ENCODE peak calls at places on chromosomes 2 and 18, in eight cellular contexts. R, V, O, K, Z, F, M and A are unnamed samples.

GRCh38 chr2:39743170-39743851 is 35.7 kb downstream of the THUMPD2 start:
- DNase-seq in M (no peak), Z (no peak), K (no peak), F (peak), V (peak), R (no peak), O (no peak), A (no peak)

GRCh38 chr2:10399358-10399757 is 48.8 kb downstream of the ODC1 start:
- DNase-seq in M (no peak), F (no peak), V (no peak), K (no peak), R (no peak), O (no peak), Z (no peak), A (no peak)

GRCh38 chr2:162106146-162106551 is 32.1 kb upstream of the DPP4 start:
- DNase-seq in V (no peak), R (no peak), O (no peak), K (no peak), F (no peak), M (peak), Z (no peak), A (no peak)

GRCh38 chr2:236124182-236124581 is 44.0 kb downstream of the GBX2 start:
- DNase-seq in K (no peak), V (no peak), R (no peak), O (no peak), F (no peak), Z (no peak), M (no peak), A (no peak)

GRCh38 chr2:104976603-104977120 is 61.2 kb upstream of the MRPS9 start:
- DNase-seq in Z (no peak), M (no peak), F (no peak), O (no peak), R (no peak), V (no peak), K (peak), A (no peak)

GRCh38 chr2:26088038-26088643 is 54.3 kb downstream of the RAB10 start:
- DNase-seq in F (peak), M (no peak), V (no peak), Z (peak), R (no peak), O (no peak), K (no peak), A (no peak)

GRCh38 chr2:190716176-190716807 is 67.4 kb downstream of the NAB1 start:
- DNase-seq in V (no peak), Z (no peak), F (no peak), R (no peak), M (no peak), O (no peak), K (no peak), A (no peak)

GRCh38 chr2:200615247-200615646 is 29.4 kb downstream of the AOX1 start:
- DNase-seq in K (no peak), O (no peak), V (peak), M (no peak), F (peak), Z (peak), R (no peak), A (no peak)

GRCh38 chr2:37119182-37119581 is 34.9 kb downstream of the GPATCH11 start:
- DNase-seq in R (no peak), V (no peak), O (no peak), K (no peak), Z (no peak), F (no peak), M (no peak), A (no peak)

GRCh38 chr18:46042571-46043123 is 29.4 kb downstream of the PSTPIP2 start:
- DNase-seq in M (no peak), V (peak), O (no peak), K (no peak), Z (no peak), F (no peak), R (no peak), A (peak)

GRCh38 chr2:220678943-220679342 is 893.2 kb downstream of the EPHA4 start:
- DNase-seq in V (no peak), K (no peak), Z (no peak), R (no peak), F (no peak), O (no peak), M (no peak), A (no peak)

GRCh38 chr2:240367721-240368120 is 67.7 kb upstream of the GPC1 start:
- DNase-seq in O (no peak), V (no peak), Z (no peak), M (no peak), K (no peak), F (no peak), R (no peak), A (no peak)

GRCh38 chr2:100563407-100564247 is 834 bp downstream of the PDCL3 start:
- DNase-seq in R (no peak), V (no peak), O (no peak), F (no peak), M (no peak), Z (no peak), K (no peak), A (no peak)

GRCh38 chr2:100561191-100561590 is 1.6 kb upstream of the PDCL3 start:
- DNase-seq in F (no peak), V (no peak), O (no peak), M (no peak), R (no peak), Z (no peak), K (no peak), A (no peak)

GRCh38 chr2:100560431-100560830 is 2.4 kb upstream of the PDCL3 start:
- DNase-seq in K (no peak), Z (no peak), O (no peak), V (no peak), F (no peak), M (no peak), R (no peak), A (no peak)

DNA sequence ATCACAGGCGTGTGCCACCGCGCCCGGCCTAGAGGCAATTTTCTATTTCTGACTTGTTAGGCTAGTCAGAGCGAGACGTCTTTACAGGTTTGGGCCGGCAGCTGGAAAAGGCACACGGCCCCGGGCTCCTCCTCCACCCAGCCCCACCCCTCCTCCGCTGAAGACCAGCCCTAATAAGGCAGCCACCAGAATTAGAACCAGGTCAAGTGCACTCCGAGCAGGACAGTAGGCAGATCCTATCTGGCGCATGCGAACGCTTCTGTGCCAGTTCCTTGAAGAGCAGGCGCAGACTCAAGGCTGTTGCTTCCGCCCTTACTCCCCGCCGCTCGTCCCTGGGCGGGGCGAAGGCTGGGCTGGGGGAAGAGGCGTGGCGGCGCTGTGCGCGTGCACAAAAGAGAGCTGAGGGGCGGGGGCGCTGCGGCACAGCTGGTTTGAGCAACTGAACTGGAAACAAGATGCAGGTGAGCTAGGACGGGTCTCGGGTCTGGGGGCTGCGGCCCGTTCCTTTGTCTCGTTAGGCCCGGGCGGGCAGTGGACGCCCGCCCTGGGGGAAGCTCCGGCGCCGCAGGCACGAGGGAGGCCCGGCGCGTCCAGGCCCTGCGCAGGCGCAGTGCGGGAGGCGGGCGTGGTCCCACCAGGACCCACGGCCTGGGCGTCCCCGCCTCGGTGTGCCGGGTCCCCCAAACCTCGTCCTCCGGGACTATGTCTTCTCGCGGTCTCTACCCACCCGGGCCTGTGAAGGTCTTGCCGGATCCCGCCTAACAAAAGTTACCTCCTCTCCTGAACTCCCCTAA is at the start of gene PDCL3:
- DNase-seq in R (peak), O (peak), K (peak), F (peak), Z (peak), M (peak), V (peak), A (peak)
- TF ChIP-seq CTCF in R (no peak), O (no peak), K (no peak), F (no peak), Z (peak), M (peak), V (no peak), A (peak)

GRCh38 chr2:230865766-230866703 is 1.3 kb downstream of the ITM2C start:
- DNase-seq in R (no peak), K (peak), O (no peak), M (no peak), V (no peak), F (no peak), Z (no peak), A (no peak)

GRCh38 chr2:230865324-230865765 is 603 bp downstream of the ITM2C start:
- DNase-seq in Z (no peak), M (no peak), V (no peak), F (no peak), O (no peak), R (no peak), K (peak), A (no peak)

GRCh38 chr2:230864122-230864604 is 579 bp upstream of the ITM2C start:
- DNase-seq in V (no peak), O (no peak), F (no peak), R (no peak), K (no peak), Z (no peak), M (no peak), A (no peak)

GRCh38 chr2:230863442-230864121 is 1.2 kb upstream of the ITM2C start:
- DNase-seq in F (no peak), R (no peak), K (no peak), Z (no peak), O (no peak), M (no peak), V (no peak), A (no peak)

GRCh38 chr2:230864605-230865323 is at the start of gene ITM2C:
- DNase-seq in R (peak), M (no peak), V (peak), O (no peak), Z (peak), F (peak), K (peak), A (peak)
- TF ChIP-seq CTCF in R (peak), M (peak), V (peak), O (no peak), Z (peak), F (peak), K (no peak), A (peak)

GRCh38 chr2:187656123-187656522 is 101.9 kb upstream of the TFPI start:
- DNase-seq in K (no peak), F (no peak), M (no peak), R (no peak), Z (no peak), O (no peak), V (no peak), A (no peak)

GRCh38 chr2:187654535-187654934 is 100.3 kb upstream of the TFPI start:
- DNase-seq in K (no peak), O (no peak), V (no peak), F (no peak), Z (no peak), R (peak), M (no peak), A (no peak)

GRCh38 chr2:187655001-187655400 is 100.8 kb upstream of the TFPI start:
- DNase-seq in V (no peak), F (no peak), R (no peak), M (no peak), Z (no peak), O (no peak), K (no peak), A (no peak)

GRCh38 chr2:187658952-187659525 is 104.8 kb upstream of the TFPI start:
- DNase-seq in O (no peak), K (peak), V (no peak), F (peak), Z (peak), M (no peak), R (no peak), A (peak)
- TF ChIP-seq CTCF in O (no peak), K (peak), V (peak), F (peak), Z (no peak), M (peak), R (no peak), A (peak)

GRCh38 chr18:67586101-67586500 is 69.6 kb upstream of the DSEL start:
- DNase-seq in Z (no peak), O (no peak), R (no peak), V (no peak), F (no peak), M (no peak), K (no peak), A (no peak)
- TF ChIP-seq CTCF in Z (no peak), O (no peak), R (no peak), V (no peak), F (no peak), M (no peak), K (no peak), A (no peak)

DNA sequence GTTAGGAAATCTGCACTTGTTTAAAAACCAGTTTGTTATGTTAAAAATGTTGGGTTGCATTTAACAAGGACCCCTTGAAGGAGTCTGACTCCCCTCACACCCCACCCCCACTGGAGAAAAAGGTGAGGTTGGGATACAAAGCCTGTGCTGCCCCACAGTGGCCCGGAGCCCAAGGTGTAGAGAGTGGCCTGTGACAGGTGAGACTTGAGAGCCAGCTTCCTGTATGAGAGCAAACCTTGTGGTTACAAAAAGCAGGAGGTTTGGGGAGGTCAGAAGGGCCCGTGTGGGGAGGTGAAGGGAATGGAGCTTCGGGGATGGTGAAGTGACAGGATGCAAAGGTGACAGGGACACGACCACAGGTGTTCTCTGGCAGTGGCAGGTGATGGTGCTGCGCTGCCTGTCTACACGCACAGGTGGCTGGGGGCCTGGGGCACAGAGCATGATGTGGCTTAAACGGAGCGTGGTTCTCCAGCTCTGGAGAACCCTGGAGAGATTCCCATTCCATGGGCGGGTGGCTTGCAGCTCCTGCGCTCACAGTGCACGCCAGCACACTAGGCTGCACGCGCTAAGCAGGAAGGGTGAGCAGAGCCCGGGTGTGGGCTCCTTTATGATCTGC is 29.0 kb downstream of the IMPA2 start:
- DNase-seq in K (peak), R (no peak), V (no peak), M (no peak), Z (no peak), F (no peak), O (no peak), A (no peak)
- TF ChIP-seq CTCF in K (no peak), R (no peak), V (no peak), M (no peak), Z (no peak), F (no peak), O (no peak), A (no peak)

GRCh38 chr18:59996370-59996966 is 96.7 kb downstream of the PMAIP1 start:
- DNase-seq in O (peak), V (peak), F (peak), M (no peak), Z (peak), R (no peak), K (peak), A (peak)
- TF ChIP-seq CTCF in O (peak), V (peak), F (peak), M (peak), Z (peak), R (no peak), K (peak), A (peak)

GRCh38 chr2:127423476-127423840 is 5.2 kb downstream of the PROC start:
- DNase-seq in V (no peak), K (no peak), M (no peak), O (peak), F (no peak), R (no peak), Z (no peak), A (no peak)

GRCh38 chr2:127421871-127422618 is 3.8 kb downstream of the PROC start:
- DNase-seq in Z (no peak), F (no peak), V (no peak), K (no peak), M (no peak), R (no peak), O (no peak), A (no peak)

GRCh38 chr2:127424598-127425379 is 6.6 kb downstream of the PROC start:
- DNase-seq in Z (no peak), O (peak), V (no peak), F (no peak), M (no peak), K (no peak), R (no peak), A (no peak)

GRCh38 chr2:127422631-127423475 is 4.6 kb downstream of the PROC start:
- DNase-seq in O (peak), R (no peak), M (no peak), Z (no peak), F (no peak), V (no peak), K (peak), A (no peak)

GRCh38 chr2:127423880-127424279 is 5.7 kb downstream of the PROC start:
- DNase-seq in R (no peak), K (no peak), V (no peak), M (no peak), F (no peak), O (no peak), Z (no peak), A (no peak)
- TF ChIP-seq CTCF in R (no peak), K (no peak), V (no peak), M (no peak), F (no peak), O (no peak), Z (no peak), A (no peak)